ENCODE peak calls at places on chromosomes 11 and 22, in ten cellular contexts. One of them, this sample, is unnamed.

GRCh38 chr11:117195761-117196160 is 3.4 kb upstream of the TAGLN start:
- DNase-seq in activated CD4-positive, alpha-beta T cell treated with anti-CD3 and anti-CD28 coated beads, Interleukin-2, amount 50 U/mL, for 48 hours: no peak
- DNase-seq in bronchial epithelial cell: no peak
- DNase-seq in stimulated activated CD4-positive, alpha-beta T cell treated with anti-CD3 and anti-CD28 coated beads, Interleukin-4, amount 100 ng/mL, for 24 hours: no peak
- DNase-seq in small intestine: no peak
- DNase-seq in mucosa of gallbladder: no peak
- DNase-seq in neural crest cell: no peak
- DNase-seq in activated gamma-delta T cell: no peak
- DNase-seq in KG1: no peak
- DNase-seq in fibroblast of pulmonary artery: no peak
- DNase-seq in this sample: peak; percentile 38

GRCh38 chr11:68924073-68924925 is 20.6 kb downstream of the IGHMBP2 start:
- DNase-seq in activated CD4-positive, alpha-beta T cell treated with anti-CD3 and anti-CD28 coated beads, Interleukin-2, amount 50 U/mL, for 48 hours: no peak
- DNase-seq in bronchial epithelial cell: no peak
- DNase-seq in stimulated activated CD4-positive, alpha-beta T cell treated with anti-CD3 and anti-CD28 coated beads, Interleukin-4, amount 100 ng/mL, for 24 hours: no peak
- DNase-seq in small intestine: no peak
- DNase-seq in mucosa of gallbladder: no peak
- DNase-seq in neural crest cell: no peak
- DNase-seq in activated gamma-delta T cell: no peak
- DNase-seq in KG1: no peak
- DNase-seq in fibroblast of pulmonary artery: no peak
- DNase-seq in this sample: no peak

GRCh38 chr11:42234381-42235035 is 775.1 kb upstream of the LRRC4C start:
- DNase-seq in activated CD4-positive, alpha-beta T cell treated with anti-CD3 and anti-CD28 coated beads, Interleukin-2, amount 50 U/mL, for 48 hours: no peak
- DNase-seq in bronchial epithelial cell: no peak
- DNase-seq in stimulated activated CD4-positive, alpha-beta T cell treated with anti-CD3 and anti-CD28 coated beads, Interleukin-4, amount 100 ng/mL, for 24 hours: no peak
- DNase-seq in small intestine: no peak
- DNase-seq in mucosa of gallbladder: no peak
- DNase-seq in neural crest cell: no peak
- DNase-seq in activated gamma-delta T cell: no peak
- DNase-seq in KG1: no peak
- DNase-seq in fibroblast of pulmonary artery: peak; percentile 96
- DNase-seq in this sample: no peak

GRCh38 chr11:96235725-96236124 is 107.3 kb downstream of the MAML2 start:
- DNase-seq in activated CD4-positive, alpha-beta T cell treated with anti-CD3 and anti-CD28 coated beads, Interleukin-2, amount 50 U/mL, for 48 hours: peak; percentile 65
- DNase-seq in bronchial epithelial cell: no peak
- DNase-seq in stimulated activated CD4-positive, alpha-beta T cell treated with anti-CD3 and anti-CD28 coated beads, Interleukin-4, amount 100 ng/mL, for 24 hours: peak; percentile 74
- DNase-seq in small intestine: no peak
- DNase-seq in mucosa of gallbladder: no peak
- DNase-seq in neural crest cell: no peak
- DNase-seq in activated gamma-delta T cell: no peak
- DNase-seq in KG1: no peak
- DNase-seq in fibroblast of pulmonary artery: no peak
- DNase-seq in this sample: no peak

GRCh38 chr11:119091966-119092879 is 7.5 kb downstream of the HMBS start:
- DNase-seq in activated CD4-positive, alpha-beta T cell treated with anti-CD3 and anti-CD28 coated beads, Interleukin-2, amount 50 U/mL, for 48 hours: no peak
- DNase-seq in bronchial epithelial cell: no peak
- DNase-seq in stimulated activated CD4-positive, alpha-beta T cell treated with anti-CD3 and anti-CD28 coated beads, Interleukin-4, amount 100 ng/mL, for 24 hours: no peak
- DNase-seq in small intestine: no peak
- DNase-seq in mucosa of gallbladder: no peak
- DNase-seq in neural crest cell: no peak
- DNase-seq in activated gamma-delta T cell: no peak
- DNase-seq in KG1: no peak
- DNase-seq in fibroblast of pulmonary artery: no peak
- DNase-seq in this sample: no peak

GRCh38 chr22:29031236-29031982 is 30.2 kb downstream of the C22orf31 start:
- DNase-seq in activated CD4-positive, alpha-beta T cell treated with anti-CD3 and anti-CD28 coated beads, Interleukin-2, amount 50 U/mL, for 48 hours: no peak
- DNase-seq in bronchial epithelial cell: peak; percentile 70
- DNase-seq in stimulated activated CD4-positive, alpha-beta T cell treated with anti-CD3 and anti-CD28 coated beads, Interleukin-4, amount 100 ng/mL, for 24 hours: no peak
- DNase-seq in small intestine: no peak
- DNase-seq in mucosa of gallbladder: peak; percentile 56
- DNase-seq in neural crest cell: no peak
- DNase-seq in activated gamma-delta T cell: no peak
- DNase-seq in KG1: no peak
- DNase-seq in fibroblast of pulmonary artery: peak; percentile 95
- DNase-seq in this sample: peak; percentile 68

GRCh38 chr11:119709638-119710346 is 19.2 kb downstream of the NECTIN1 start:
- DNase-seq in activated CD4-positive, alpha-beta T cell treated with anti-CD3 and anti-CD28 coated beads, Interleukin-2, amount 50 U/mL, for 48 hours: no peak
- DNase-seq in bronchial epithelial cell: no peak
- DNase-seq in stimulated activated CD4-positive, alpha-beta T cell treated with anti-CD3 and anti-CD28 coated beads, Interleukin-4, amount 100 ng/mL, for 24 hours: no peak
- DNase-seq in small intestine: no peak
- DNase-seq in mucosa of gallbladder: no peak
- DNase-seq in neural crest cell: peak; percentile 46
- DNase-seq in activated gamma-delta T cell: no peak
- DNase-seq in KG1: no peak
- DNase-seq in fibroblast of pulmonary artery: peak; percentile 56
- DNase-seq in this sample: no peak

GRCh38 chr11:14270690-14271542 is 88.1 kb downstream of the RRAS2 start:
- DNase-seq in activated CD4-positive, alpha-beta T cell treated with anti-CD3 and anti-CD28 coated beads, Interleukin-2, amount 50 U/mL, for 48 hours: peak; percentile 10
- DNase-seq in bronchial epithelial cell: no peak
- DNase-seq in stimulated activated CD4-positive, alpha-beta T cell treated with anti-CD3 and anti-CD28 coated beads, Interleukin-4, amount 100 ng/mL, for 24 hours: no peak
- DNase-seq in small intestine: no peak
- DNase-seq in mucosa of gallbladder: no peak
- DNase-seq in neural crest cell: no peak
- DNase-seq in activated gamma-delta T cell: no peak
- DNase-seq in KG1: peak; percentile 56
- DNase-seq in fibroblast of pulmonary artery: no peak
- DNase-seq in this sample: no peak

GRCh38 chr11:47396049-47396320 is 12.4 kb upstream of the SLC39A13 start:
- DNase-seq in activated CD4-positive, alpha-beta T cell treated with anti-CD3 and anti-CD28 coated beads, Interleukin-2, amount 50 U/mL, for 48 hours: no peak
- DNase-seq in bronchial epithelial cell: no peak
- DNase-seq in stimulated activated CD4-positive, alpha-beta T cell treated with anti-CD3 and anti-CD28 coated beads, Interleukin-4, amount 100 ng/mL, for 24 hours: no peak
- DNase-seq in small intestine: no peak
- DNase-seq in mucosa of gallbladder: no peak
- DNase-seq in neural crest cell: no peak
- DNase-seq in activated gamma-delta T cell: no peak
- DNase-seq in KG1: no peak
- DNase-seq in fibroblast of pulmonary artery: no peak
- DNase-seq in this sample: no peak

GRCh38 chr11:38824573-38824972 is 2226.5 kb upstream of the RAG2 start:
- DNase-seq in activated CD4-positive, alpha-beta T cell treated with anti-CD3 and anti-CD28 coated beads, Interleukin-2, amount 50 U/mL, for 48 hours: no peak
- DNase-seq in bronchial epithelial cell: peak; percentile 32
- DNase-seq in stimulated activated CD4-positive, alpha-beta T cell treated with anti-CD3 and anti-CD28 coated beads, Interleukin-4, amount 100 ng/mL, for 24 hours: no peak
- DNase-seq in small intestine: peak; percentile 0
- DNase-seq in mucosa of gallbladder: no peak
- DNase-seq in neural crest cell: no peak
- DNase-seq in activated gamma-delta T cell: no peak
- DNase-seq in KG1: no peak
- DNase-seq in fibroblast of pulmonary artery: peak; percentile 57
- DNase-seq in this sample: no peak

GRCh38 chr11:111347723-111348115 is 31.4 kb downstream of the POU2AF1 start:
- DNase-seq in activated CD4-positive, alpha-beta T cell treated with anti-CD3 and anti-CD28 coated beads, Interleukin-2, amount 50 U/mL, for 48 hours: no peak
- DNase-seq in bronchial epithelial cell: no peak
- DNase-seq in stimulated activated CD4-positive, alpha-beta T cell treated with anti-CD3 and anti-CD28 coated beads, Interleukin-4, amount 100 ng/mL, for 24 hours: no peak
- DNase-seq in small intestine: no peak
- DNase-seq in mucosa of gallbladder: no peak
- DNase-seq in neural crest cell: no peak
- DNase-seq in activated gamma-delta T cell: no peak
- DNase-seq in KG1: no peak
- DNase-seq in fibroblast of pulmonary artery: peak; percentile 17
- DNase-seq in this sample: no peak

GRCh38 chr22:20577549-20577975 is 70.2 kb downstream of the MED15 start:
- DNase-seq in activated CD4-positive, alpha-beta T cell treated with anti-CD3 and anti-CD28 coated beads, Interleukin-2, amount 50 U/mL, for 48 hours: no peak
- DNase-seq in bronchial epithelial cell: no peak
- DNase-seq in stimulated activated CD4-positive, alpha-beta T cell treated with anti-CD3 and anti-CD28 coated beads, Interleukin-4, amount 100 ng/mL, for 24 hours: no peak
- DNase-seq in small intestine: peak; percentile 59
- DNase-seq in mucosa of gallbladder: no peak
- DNase-seq in neural crest cell: no peak
- DNase-seq in activated gamma-delta T cell: no peak
- DNase-seq in KG1: no peak
- DNase-seq in fibroblast of pulmonary artery: no peak
- DNase-seq in this sample: no peak

GRCh38 chr11:116449522-116449921 is 323.3 kb downstream of the BUD13 start:
- DNase-seq in activated CD4-positive, alpha-beta T cell treated with anti-CD3 and anti-CD28 coated beads, Interleukin-2, amount 50 U/mL, for 48 hours: no peak
- DNase-seq in bronchial epithelial cell: no peak
- DNase-seq in stimulated activated CD4-positive, alpha-beta T cell treated with anti-CD3 and anti-CD28 coated beads, Interleukin-4, amount 100 ng/mL, for 24 hours: no peak
- DNase-seq in small intestine: no peak
- DNase-seq in mucosa of gallbladder: no peak
- DNase-seq in neural crest cell: no peak
- DNase-seq in activated gamma-delta T cell: no peak
- DNase-seq in KG1: no peak
- DNase-seq in fibroblast of pulmonary artery: no peak
- DNase-seq in this sample: no peak

GRCh38 chr11:6437993-6438392 is 2.8 kb downstream of the HPX start:
- DNase-seq in activated CD4-positive, alpha-beta T cell treated with anti-CD3 and anti-CD28 coated beads, Interleukin-2, amount 50 U/mL, for 48 hours: no peak
- DNase-seq in bronchial epithelial cell: no peak
- DNase-seq in stimulated activated CD4-positive, alpha-beta T cell treated with anti-CD3 and anti-CD28 coated beads, Interleukin-4, amount 100 ng/mL, for 24 hours: no peak
- DNase-seq in small intestine: peak; percentile 33
- DNase-seq in mucosa of gallbladder: no peak
- DNase-seq in neural crest cell: no peak
- DNase-seq in activated gamma-delta T cell: no peak
- DNase-seq in KG1: no peak
- DNase-seq in fibroblast of pulmonary artery: no peak
- DNase-seq in this sample: no peak

GRCh38 chr11:116829525-116830183 is at the start of gene APOC3:
- DNase-seq in activated CD4-positive, alpha-beta T cell treated with anti-CD3 and anti-CD28 coated beads, Interleukin-2, amount 50 U/mL, for 48 hours: no peak
- DNase-seq in bronchial epithelial cell: no peak
- DNase-seq in stimulated activated CD4-positive, alpha-beta T cell treated with anti-CD3 and anti-CD28 coated beads, Interleukin-4, amount 100 ng/mL, for 24 hours: no peak
- DNase-seq in small intestine: peak; percentile 72
- DNase-seq in mucosa of gallbladder: no peak
- DNase-seq in neural crest cell: no peak
- DNase-seq in activated gamma-delta T cell: no peak
- DNase-seq in KG1: no peak
- DNase-seq in fibroblast of pulmonary artery: peak; percentile 51
- DNase-seq in this sample: no peak

GRCh38 chr11:13225058-13226001 is 52.3 kb upstream of the BMAL1 start:
- DNase-seq in activated CD4-positive, alpha-beta T cell treated with anti-CD3 and anti-CD28 coated beads, Interleukin-2, amount 50 U/mL, for 48 hours: no peak
- DNase-seq in bronchial epithelial cell: no peak
- DNase-seq in stimulated activated CD4-positive, alpha-beta T cell treated with anti-CD3 and anti-CD28 coated beads, Interleukin-4, amount 100 ng/mL, for 24 hours: no peak
- DNase-seq in small intestine: no peak
- DNase-seq in mucosa of gallbladder: no peak
- DNase-seq in neural crest cell: no peak
- DNase-seq in activated gamma-delta T cell: no peak
- DNase-seq in KG1: no peak
- DNase-seq in fibroblast of pulmonary artery: no peak
- DNase-seq in this sample: no peak

GRCh38 chr22:35253946-35254345 is 3.3 kb upstream of the HMGXB4 start:
- DNase-seq in activated CD4-positive, alpha-beta T cell treated with anti-CD3 and anti-CD28 coated beads, Interleukin-2, amount 50 U/mL, for 48 hours: no peak
- DNase-seq in bronchial epithelial cell: no peak
- DNase-seq in stimulated activated CD4-positive, alpha-beta T cell treated with anti-CD3 and anti-CD28 coated beads, Interleukin-4, amount 100 ng/mL, for 24 hours: no peak
- DNase-seq in small intestine: no peak
- DNase-seq in mucosa of gallbladder: no peak
- DNase-seq in neural crest cell: no peak
- DNase-seq in activated gamma-delta T cell: no peak
- DNase-seq in KG1: no peak
- DNase-seq in fibroblast of pulmonary artery: no peak
- DNase-seq in this sample: no peak

This sample was measured in psoas muscle.